ENCODE peak calls at places on chromosome 11, in five cellular contexts. Y, T, F, G and M are unnamed samples.

GRCh38 chr11:115325523-115325922 is 178.7 kb downstream of the CADM1 start:
- DNase-seq in Y (no peak), T (no peak), F (no peak), G (no peak), M (no peak)

GRCh38 chr11:74288161-74288560 is 23.3 kb downstream of the P4HA3 start:
- DNase-seq in Y (no peak), T (no peak), F (no peak), G (no peak), M (no peak)

GRCh38 chr11:134599180-134599810 is 187.3 kb upstream of the B3GAT1 start:
- DNase-seq in Y (no peak), T (peak), F (no peak), G (no peak), M (no peak)

GRCh38 chr11:72848846-72849466 is 34.7 kb downstream of the ATG16L2 start:
- DNase-seq in Y (no peak), T (no peak), F (peak), G (peak), M (no peak)

GRCh38 chr11:28833670-28834069 is 725.5 kb downstream of the METTL15 start:
- DNase-seq in Y (no peak), T (no peak), F (no peak), G (no peak), M (no peak)

GRCh38 chr11:73757598-73757997 is 3.3 kb downstream of the RAB6A start:
- DNase-seq in Y (no peak), T (no peak), F (no peak), G (no peak), M (no peak)

GRCh38 chr11:94149435-94149834 is 20.8 kb downstream of the PANX1 start:
- DNase-seq in Y (no peak), T (no peak), F (no peak), G (no peak), M (no peak)

GRCh38 chr11:118485273-118485672 is 42.0 kb upstream of the TTC36 start:
- DNase-seq in Y (no peak), T (peak), F (no peak), G (peak), M (no peak)

GRCh38 chr11:128182844-128183243 is 404.5 kb downstream of the ETS1 start:
- DNase-seq in Y (no peak), T (no peak), F (no peak), G (no peak), M (no peak)

GRCh38 chr11:75873417-75874148 is 58.6 kb downstream of the UVRAG start:
- DNase-seq in Y (no peak), T (no peak), F (no peak), G (no peak), M (peak)

GRCh38 chr11:12496181-12497025 is 119.0 kb downstream of the PARVA start:
- DNase-seq in Y (peak), T (no peak), F (no peak), G (no peak), M (no peak)

GRCh38 chr11:61691378-61692156 is 11.4 kb downstream of the DAGLA start:
- DNase-seq in Y (no peak), T (no peak), F (no peak), G (no peak), M (no peak)

GRCh38 chr11:11805228-11805627 is 36.5 kb upstream of the USP47 start:
- DNase-seq in Y (no peak), T (no peak), F (no peak), G (no peak), M (no peak)

GRCh38 chr11:46541593-46542371 is 52.0 kb downstream of the AMBRA1 start:
- DNase-seq in Y (no peak), T (peak), F (no peak), G (no peak), M (no peak)

GRCh38 chr11:30984827-30985226 is 384.7 kb downstream of the DCDC1 start:
- DNase-seq in Y (no peak), T (no peak), F (no peak), G (no peak), M (no peak)

GRCh38 chr11:34214961-34215805 is 109.8 kb downstream of the NAT10 start:
- DNase-seq in Y (peak), T (no peak), F (no peak), G (no peak), M (no peak)

GRCh38 chr11:118610220-118610772 is 2.9 kb downstream of the PHLDB1 start:
- DNase-seq in Y (no peak), T (no peak), F (no peak), G (no peak), M (no peak)

GRCh38 chr11:58592760-58593472 is 14.1 kb downstream of the ZFP91 start:
- DNase-seq in Y (no peak), T (no peak), F (no peak), G (no peak), M (no peak)

GRCh38 chr11:69825037-69825834 is 6.0 kb upstream of the FGF3 start:
- DNase-seq in Y (peak), T (no peak), F (no peak), G (no peak), M (no peak)

GRCh38 chr11:102936864-102937509 is 18.5 kb downstream of the MMP13 start:
- DNase-seq in Y (no peak), T (no peak), F (no peak), G (no peak), M (peak)

GRCh38 chr11:20364412-20364792 is 888 bp downstream of the HTATIP2 start:
- DNase-seq in Y (no peak), T (peak), F (no peak), G (no peak), M (no peak)

GRCh38 chr11:118908264-118908663 is 17.5 kb downstream of the BCL9L start:
- DNase-seq in Y (no peak), T (no peak), F (no peak), G (no peak), M (no peak)

GRCh38 chr11:89540826-89541225 is 49.7 kb upstream of the NOX4 start:
- DNase-seq in Y (no peak), T (no peak), F (peak), G (no peak), M (no peak)

GRCh38 chr11:80103149-80103859 is 662.5 kb upstream of the TENM4 start:
- DNase-seq in Y (no peak), T (no peak), F (no peak), G (no peak), M (no peak)

GRCh38 chr11:128341280-128341679 is 246.1 kb downstream of the ETS1 start:
- DNase-seq in Y (no peak), T (no peak), F (no peak), G (no peak), M (no peak)

GRCh38 chr11:19777032-19777341 is 64.3 kb downstream of the NAV2 start:
- DNase-seq in Y (no peak), T (no peak), F (no peak), G (peak), M (no peak)

GRCh38 chr11:32902089-32902665 is 9.6 kb downstream of the QSER1 start:
- DNase-seq in Y (no peak), T (no peak), F (no peak), G (no peak), M (no peak)

GRCh38 chr11:19455731-19456130 is 215.0 kb upstream of the E2F8 start:
- DNase-seq in Y (no peak), T (no peak), F (no peak), G (no peak), M (no peak)

GRCh38 chr11:609355-609811 is 6.4 kb downstream of the IRF7 start:
- DNase-seq in Y (no peak), T (no peak), F (no peak), G (no peak), M (no peak)

GRCh38 chr11:104104664-104105063 is 59.3 kb downstream of the PDGFD start:
- DNase-seq in Y (no peak), T (no peak), F (no peak), G (no peak), M (no peak)

GRCh38 chr11:134252539-134253188 is 488 bp downstream of the THYN1 start:
- DNase-seq in Y (no peak), T (no peak), F (no peak), G (peak), M (no peak)

GRCh38 chr11:81647374-81647773 is 1086.3 kb downstream of the FAM181B start:
- DNase-seq in Y (no peak), T (no peak), F (no peak), G (no peak), M (no peak)

GRCh38 chr11:116454020-116454645 is 318.7 kb downstream of the BUD13 start:
- DNase-seq in Y (no peak), T (peak), F (peak), G (peak), M (no peak)

GRCh38 chr11:38226684-38227083 is 1628.6 kb upstream of the RAG2 start:
- DNase-seq in Y (no peak), T (no peak), F (no peak), G (no peak), M (no peak)

GRCh38 chr11:83039566-83039965 is 32.1 kb downstream of the RAB30 start:
- DNase-seq in Y (no peak), T (no peak), F (no peak), G (no peak), M (no peak)

GRCh38 chr11:27305751-27306150 is 57.3 kb downstream of the CCDC34 start:
- DNase-seq in Y (no peak), T (no peak), F (no peak), G (no peak), M (no peak)

GRCh38 chr11:20501971-20502370 is 97.4 kb upstream of the SLC6A5 start:
- DNase-seq in Y (no peak), T (no peak), F (no peak), G (no peak), M (no peak)

DNA sequence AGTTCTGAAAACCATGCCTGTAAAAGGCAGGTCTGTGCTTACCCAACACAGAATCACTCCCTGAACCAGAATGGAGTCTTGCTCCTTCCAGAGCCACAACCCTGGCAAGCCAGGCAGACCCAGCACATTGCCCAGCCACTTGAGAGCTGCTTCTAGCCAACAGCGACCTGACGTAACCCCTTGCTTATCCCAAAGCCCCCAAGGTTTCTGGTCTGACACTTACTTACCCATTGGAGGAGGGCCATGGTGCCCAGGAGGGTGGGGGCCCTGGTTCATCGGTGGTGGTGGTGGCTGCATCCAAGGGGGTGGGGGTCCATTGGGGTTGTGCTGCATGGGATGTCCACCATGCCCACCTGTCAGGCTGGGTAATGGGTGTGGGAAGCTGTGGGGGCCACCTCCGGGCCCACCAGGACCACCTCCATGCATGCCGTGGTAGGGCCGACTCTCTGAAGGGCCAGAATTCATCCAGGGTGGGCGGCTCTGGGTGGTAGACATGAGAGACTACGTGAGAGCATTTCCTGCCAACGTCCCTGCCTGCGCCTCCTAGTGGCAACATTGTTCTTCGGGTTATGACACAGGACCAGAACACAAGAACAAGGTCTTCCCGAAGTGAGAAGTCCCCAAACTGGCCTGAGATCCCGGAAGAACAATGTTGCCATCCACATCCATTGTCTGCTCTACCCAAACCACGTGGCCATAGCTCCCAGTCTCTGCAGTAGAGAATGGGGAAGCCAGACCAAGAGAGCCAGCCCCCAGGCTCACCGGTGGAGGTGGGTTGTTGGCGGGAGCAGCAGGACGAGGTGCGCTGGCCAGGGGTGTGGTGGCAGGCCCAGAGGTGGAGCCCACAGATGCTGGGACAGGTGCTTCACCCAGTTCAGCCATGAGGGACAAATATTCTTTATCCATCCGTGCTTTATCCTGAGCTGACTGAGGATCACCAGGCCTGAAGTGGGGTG is 7.8 kb upstream of the PYGM start:
- DNase-seq in Y (peak), T (no peak), F (peak), G (peak), M (no peak)
- TF ChIP-seq JUND in Y (no peak), T (no peak), F (no peak), G (no peak), M (no peak)

DNA sequence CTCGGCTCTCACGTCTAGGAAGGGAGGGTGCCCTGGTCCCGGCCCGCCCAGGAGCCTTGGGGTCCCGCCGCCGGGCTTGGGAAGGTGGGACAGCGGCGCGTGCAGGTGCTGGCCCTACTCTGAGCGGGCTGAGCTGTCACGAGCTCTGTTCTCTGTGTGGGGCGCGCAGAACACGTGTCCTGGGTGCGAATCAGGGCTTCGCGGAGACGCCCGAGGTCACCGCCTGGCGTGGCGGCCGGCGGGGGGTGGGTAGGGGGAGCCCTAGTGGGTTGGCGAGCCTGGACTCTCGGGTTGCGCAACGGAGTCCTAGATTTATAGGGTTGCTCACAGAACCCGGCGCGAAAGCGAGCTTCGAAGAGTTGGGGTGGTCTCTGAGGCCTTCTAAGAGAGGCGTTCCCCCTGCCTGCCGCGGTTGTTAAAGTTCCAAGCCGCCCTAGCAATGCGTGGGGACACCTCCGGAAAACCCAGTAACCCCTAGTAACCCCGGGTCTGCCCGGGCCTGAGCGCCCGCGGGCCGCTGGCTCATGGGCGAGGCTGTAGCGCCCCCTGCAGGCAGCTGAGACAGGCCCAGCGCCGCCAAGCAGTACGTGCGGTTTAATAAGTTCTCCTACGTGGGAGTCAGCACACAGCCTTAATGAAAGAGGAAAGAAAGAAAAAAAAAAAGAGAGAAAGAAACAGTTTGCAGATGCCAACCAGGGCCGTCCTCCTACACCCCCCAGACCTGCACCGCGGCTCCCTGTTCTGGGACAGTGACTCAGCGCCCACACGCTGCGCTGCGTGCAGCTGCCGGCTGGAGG is 2.7 kb downstream of the ADM start:
- DNase-seq in Y (peak), T (peak), F (peak), G (peak), M (peak)
- TF ChIP-seq JUND in Y (no peak), T (peak), F (no peak), G (peak), M (no peak)

GRCh38 chr11:67119577-67120391 is 721 bp downstream of the KDM2A start:
- DNase-seq in Y (no peak), T (peak), F (no peak), G (peak), M (no peak)
- TF ChIP-seq JUND in Y (no peak), T (no peak), F (no peak), G (no peak), M (no peak)

GRCh38 chr11:130999086-130999485 is 82.8 kb upstream of the SNX19 start:
- DNase-seq in Y (no peak), T (no peak), F (no peak), G (no peak), M (no peak)
- TF ChIP-seq JUND in Y (no peak), T (no peak), F (no peak), G (no peak), M (no peak)

DNA sequence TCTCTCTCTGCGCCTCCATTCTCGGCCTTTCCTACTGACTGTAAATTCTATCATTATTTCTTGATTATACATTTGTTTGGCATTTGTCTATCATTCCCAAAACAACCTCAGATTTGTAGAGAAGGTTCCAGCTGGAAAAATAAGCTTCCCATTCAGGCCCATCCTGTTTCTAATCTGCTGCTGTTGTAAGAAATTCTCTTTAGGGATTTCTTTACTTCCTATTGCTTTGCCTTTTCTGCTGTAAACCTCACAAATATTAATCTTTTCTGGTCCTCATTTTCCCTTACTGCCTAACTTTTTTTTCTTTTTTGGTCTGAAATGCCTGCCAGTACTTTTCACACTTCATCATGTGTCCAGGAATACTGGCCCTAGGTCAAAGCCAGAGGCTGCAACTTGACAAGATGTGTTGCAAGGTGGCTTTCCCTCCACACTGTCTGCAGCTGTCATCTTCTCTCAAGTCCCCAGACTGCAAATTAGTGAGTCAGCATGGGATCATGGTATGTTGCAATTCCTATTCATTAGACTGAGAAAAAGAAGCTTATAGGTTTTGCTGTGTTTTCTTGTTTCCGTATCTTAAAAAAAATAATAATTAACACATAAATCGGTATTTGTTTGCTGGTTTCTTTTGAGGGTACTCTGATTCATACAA is 858.7 kb upstream of the CHORDC1 start:
- DNase-seq in Y (no peak), T (no peak), F (no peak), G (no peak), M (no peak)
- TF ChIP-seq JUND in Y (no peak), T (no peak), F (no peak), G (no peak), M (no peak)

DNA sequence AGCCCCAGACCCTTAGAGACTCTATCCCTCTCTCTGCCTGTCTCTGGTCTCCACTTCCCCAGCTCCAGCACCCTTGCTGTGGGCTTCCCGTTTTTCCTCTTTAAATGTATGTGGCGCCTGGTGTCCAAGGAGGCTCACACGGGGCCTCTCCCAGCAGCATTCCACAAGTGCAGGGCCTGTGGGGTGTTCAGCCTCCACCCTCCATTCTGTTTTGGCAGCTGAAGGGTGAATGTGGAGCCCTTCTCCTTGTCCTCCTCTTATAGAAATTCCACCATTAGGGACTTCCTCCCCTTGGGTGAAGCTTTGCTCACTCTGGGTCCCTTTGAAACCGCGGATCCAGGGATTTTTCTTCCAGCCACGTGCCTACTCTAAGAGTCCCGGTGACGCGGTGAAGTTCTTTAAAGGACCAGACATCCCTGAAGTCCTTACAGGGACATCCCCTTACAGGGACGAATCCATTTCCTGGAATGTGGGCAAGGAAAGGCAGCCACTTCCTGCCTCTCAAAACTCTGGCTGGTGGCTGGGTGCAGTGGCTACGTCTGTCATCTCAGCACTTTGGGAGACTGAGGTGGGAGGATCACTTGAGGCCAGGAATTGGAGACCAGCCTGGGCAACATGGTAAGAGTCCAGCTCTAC is 1.6 kb upstream of the TSPAN18 start:
- DNase-seq in Y (no peak), T (no peak), F (no peak), G (no peak), M (no peak)
- TF ChIP-seq JUND in Y (no peak), T (no peak), F (no peak), G (no peak), M (no peak)

GRCh38 chr11:43735115-43735514 is 54.6 kb downstream of the HSD17B12 start:
- DNase-seq in Y (no peak), T (no peak), F (no peak), G (no peak), M (no peak)

GRCh38 chr11:43735931-43736330 is 55.4 kb downstream of the HSD17B12 start:
- DNase-seq in Y (no peak), T (no peak), F (no peak), G (no peak), M (no peak)

GRCh38 chr11:43737194-43737575 is 56.6 kb downstream of the HSD17B12 start:
- DNase-seq in Y (no peak), T (no peak), F (no peak), G (no peak), M (no peak)

GRCh38 chr11:43736502-43737193 is 56.1 kb downstream of the HSD17B12 start:
- DNase-seq in Y (no peak), T (no peak), F (no peak), G (no peak), M (no peak)

GRCh38 chr11:43738600-43739409 is 58.3 kb downstream of the HSD17B12 start:
- DNase-seq in Y (peak), T (peak), F (peak), G (no peak), M (no peak)
- TF ChIP-seq JUND in Y (no peak), T (no peak), F (no peak), G (no peak), M (no peak)